ENCODE peak calls at places on chromosomes 7 and 10, in five cellular contexts. J is AG09309, I is cardiac muscle cell, E is A673, C is left ventricle myocardium inferior. K is an unnamed sample.

GRCh38 chr10:58662314-58662713 is 149.6 kb downstream of the BICC1 start:
- DNase-seq in I (no peak), E (no peak), C (no peak), J (peak; percentile 82), K (no peak)

GRCh38 chr7:27647052-27647451 is 15.6 kb downstream of the HIBADH start:
- DNase-seq in C (no peak), J (peak; percentile 41), I (no peak), E (no peak), K (no peak)

GRCh38 chr10:33143160-33143728 is 185.2 kb upstream of the ITGB1 start:
- DNase-seq in E (peak; percentile 67), C (no peak), I (no peak), J (peak; percentile 46), K (no peak)

GRCh38 chr7:100367676-100368613 is 5.3 kb upstream of the PILRA start:
- DNase-seq in J (no peak), I (no peak), C (no peak), E (no peak), K (no peak)

GRCh38 chr7:16062269-16062668 is 359.1 kb downstream of the CRPPA start:
- DNase-seq in J (peak; percentile 24), I (no peak), E (no peak), C (no peak), K (peak; percentile 45)

GRCh38 chr7:77352688-77353406 is 63.3 kb downstream of the GSAP start:
- DNase-seq in E (no peak), I (no peak), J (no peak), C (no peak), K (no peak)

GRCh38 chr10:102935510-102935909 is 17.4 kb downstream of the CNNM2 start:
- DNase-seq in I (no peak), E (no peak), C (no peak), J (no peak), K (no peak)

GRCh38 chr10:93710333-93710909 is 8.0 kb upstream of the FRA10AC1 start:
- DNase-seq in C (no peak), E (no peak), J (no peak), I (no peak), K (no peak)

GRCh38 chr7:77696643-77697534 is 630 bp downstream of the RSBN1L start:
- DNase-seq in E (peak; percentile 74), C (peak; percentile 39), I (peak; percentile 82), J (no peak), K (no peak)

GRCh38 chr10:127013696-127014095 is 108.5 kb downstream of the DOCK1 start:
- DNase-seq in J (no peak), E (no peak), C (no peak), I (no peak), K (no peak)

GRCh38 chr10:60139798-60140566 is 233.6 kb upstream of the CCDC6 start:
- DNase-seq in I (peak; percentile 5), C (no peak), E (no peak), J (peak; percentile 14), K (peak; percentile 56)

GRCh38 chr7:133530682-133531081 is 277.8 kb downstream of the EXOC4 start:
- DNase-seq in I (no peak), C (no peak), J (peak; percentile 51), E (peak; percentile 38), K (peak; percentile 12)

GRCh38 chr7:148563583-148564274 is 26.8 kb upstream of the C7orf33 start:
- DNase-seq in J (no peak), I (no peak), E (no peak), C (no peak), K (no peak)

GRCh38 chr7:78620931-78621330 is 822.4 kb downstream of the PHTF2 start:
- DNase-seq in E (peak; percentile 6), C (no peak), I (peak; percentile 70), J (no peak), K (no peak)

GRCh38 chr7:106947244-106947728 is 82.2 kb downstream of the PIK3CG start:
- DNase-seq in E (peak; percentile 79), I (peak; percentile 87), C (no peak), J (peak; percentile 45), K (peak; percentile 60)

GRCh38 chr10:31770307-31770902 is 158.2 kb downstream of the ARHGAP12 start:
- DNase-seq in E (peak; percentile 46), C (no peak), I (peak; percentile 56), J (no peak), K (no peak)

GRCh38 chr10:44950326-44951225 is 9.0 kb upstream of the RASSF4 start:
- DNase-seq in J (no peak), C (no peak), I (no peak), E (no peak), K (no peak)

DNA sequence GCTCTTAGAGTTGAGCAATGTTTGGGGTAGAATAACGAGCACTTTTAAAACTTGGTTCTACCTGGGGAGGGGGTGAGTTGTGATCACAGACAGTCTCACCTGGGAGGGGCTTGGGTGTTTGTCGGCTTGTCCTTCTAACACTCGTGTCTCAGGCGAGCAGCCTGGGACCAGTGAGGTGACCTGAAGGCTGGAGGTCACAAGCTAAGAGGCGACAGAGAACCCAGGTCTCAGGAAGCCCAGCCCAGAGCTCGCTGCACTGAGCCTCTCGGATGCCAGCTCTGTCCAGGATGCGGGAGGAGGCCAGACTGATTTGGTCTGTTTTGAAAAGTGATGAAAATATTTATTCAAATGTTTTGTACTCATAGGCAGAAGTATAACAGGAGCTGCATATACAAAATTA is 11.8 kb downstream of the HTRA1 start:
- DNase-seq in J (no peak), E (no peak), C (no peak), I (no peak), K (no peak)
- TF ChIP-seq CTCF in J (no peak), E (no peak), C (no peak), I (no peak), K (no peak)

GRCh38 chr10:130350996-130351395 is 214.8 kb downstream of the GLRX3 start:
- DNase-seq in J (no peak), E (no peak), C (no peak), I (no peak), K (no peak)
- H3K4me3 ChIP-seq in J (no peak overlapping the region), E (no peak overlapping the region), C (no peak overlapping the region), I (no peak overlapping the region), K (no peak overlapping the region)

GRCh38 chr7:122767339-122767738 is 64.6 kb upstream of the RNF148 start:
- DNase-seq in C (no peak), J (no peak), E (peak; percentile 30), I (no peak), K (no peak)
- TF ChIP-seq CTCF in C (no peak), J (no peak), E (no peak), I (no peak), K (no peak)

GRCh38 chr7:55476852-55477780 is 95.2 kb downstream of the VOPP1 start:
- DNase-seq in C (no peak), J (no peak), I (no peak), E (no peak), K (no peak)
- H3K4me3 ChIP-seq in C (no peak overlapping the region), J (no peak overlapping the region), I (no peak overlapping the region), E (no peak overlapping the region), K (no peak overlapping the region)